ENCODE peak calls at places on chromosomes 6 and 20, in eight cellular contexts. One of them, this sample, is unnamed. For H3K4me1, the result is how much of the 10 kb centered on the place peaks cover.

GRCh38 chr20:9200196-9200595 is 131.3 kb downstream of the PLCB4 start:
- ATAC-seq in GM23338: no peak
- ATAC-seq in Panc1: no peak
- ATAC-seq in HCT116: peak
- ATAC-seq in HepG2: no peak
- ATAC-seq in K562: no peak
- ATAC-seq in GM12878: no peak
- ATAC-seq in upper lobe of left lung: no peak
- ATAC-seq in this sample: no peak

GRCh38 chr20:59742351-59743095 is 138.2 kb downstream of the PHACTR3 start:
- ATAC-seq in HepG2: no peak
- ATAC-seq in HCT116: no peak
- ATAC-seq in GM12878: no peak
- ATAC-seq in upper lobe of left lung: no peak
- ATAC-seq in K562: no peak
- ATAC-seq in GM23338: no peak
- ATAC-seq in Panc1: no peak
- ATAC-seq in this sample: no peak

GRCh38 chr20:62387219-62387913 is 463 bp downstream of the RPS21 start:
- ATAC-seq in Panc1: peak
- ATAC-seq in HCT116: peak
- ATAC-seq in upper lobe of left lung: no peak
- ATAC-seq in GM12878: no peak
- ATAC-seq in HepG2: no peak
- ATAC-seq in K562: no peak
- ATAC-seq in GM23338: no peak
- ATAC-seq in this sample: no peak

GRCh38 chr6:32092760-32093497 is 16.2 kb downstream of the TNXB start:
- ATAC-seq in Panc1: no peak
- ATAC-seq in GM12878: no peak
- ATAC-seq in HCT116: no peak
- ATAC-seq in HepG2: no peak
- ATAC-seq in upper lobe of left lung: peak
- ATAC-seq in K562: no peak
- ATAC-seq in GM23338: no peak
- ATAC-seq in this sample: peak

GRCh38 chr20:58616411-58616810 is 34.7 kb upstream of the STX16 start:
- ATAC-seq in K562: no peak
- ATAC-seq in upper lobe of left lung: no peak
- ATAC-seq in HepG2: no peak
- ATAC-seq in GM23338: no peak
- ATAC-seq in HCT116: no peak
- ATAC-seq in GM12878: no peak
- ATAC-seq in Panc1: no peak
- ATAC-seq in this sample: no peak

GRCh38 chr20:44171775-44172571 is 15.0 kb downstream of the JPH2 start:
- ATAC-seq in upper lobe of left lung: no peak
- ATAC-seq in Panc1: peak
- ATAC-seq in HCT116: no peak
- ATAC-seq in K562: no peak
- ATAC-seq in GM23338: no peak
- ATAC-seq in GM12878: no peak
- ATAC-seq in HepG2: no peak
- ATAC-seq in this sample: no peak

GRCh38 chr20:13816757-13817156 is 31.9 kb downstream of the NDUFAF5 start:
- ATAC-seq in HCT116: no peak
- ATAC-seq in K562: no peak
- ATAC-seq in Panc1: no peak
- ATAC-seq in GM12878: no peak
- ATAC-seq in upper lobe of left lung: no peak
- ATAC-seq in GM23338: no peak
- ATAC-seq in HepG2: no peak
- ATAC-seq in this sample: no peak

GRCh38 chr20:23074052-23074451 is 12.1 kb downstream of the CD93 start:
- ATAC-seq in HCT116: peak
- ATAC-seq in Panc1: no peak
- ATAC-seq in upper lobe of left lung: no peak
- ATAC-seq in HepG2: no peak
- ATAC-seq in K562: no peak
- ATAC-seq in GM23338: no peak
- ATAC-seq in GM12878: no peak
- ATAC-seq in this sample: no peak

GRCh38 chr20:17538517-17539170 is 7.5 kb upstream of the BFSP1 start:
- ATAC-seq in GM12878: peak
- ATAC-seq in Panc1: no peak
- ATAC-seq in HCT116: peak
- ATAC-seq in HepG2: no peak
- ATAC-seq in GM23338: no peak
- ATAC-seq in upper lobe of left lung: no peak
- ATAC-seq in K562: no peak
- ATAC-seq in this sample: no peak

GRCh38 chr6:143962644-143962929 is 45.5 kb downstream of the PLAGL1 start:
- ATAC-seq in HCT116: no peak
- ATAC-seq in Panc1: no peak
- ATAC-seq in HepG2: no peak
- ATAC-seq in GM12878: no peak
- ATAC-seq in upper lobe of left lung: peak
- ATAC-seq in GM23338: peak
- ATAC-seq in K562: no peak
- ATAC-seq in this sample: peak

GRCh38 chr20:38091447-38092216 is 58.1 kb downstream of the RPRD1B start:
- ATAC-seq in upper lobe of left lung: no peak
- ATAC-seq in Panc1: no peak
- ATAC-seq in GM23338: no peak
- ATAC-seq in HCT116: no peak
- ATAC-seq in GM12878: peak
- ATAC-seq in HepG2: no peak
- ATAC-seq in K562: peak
- ATAC-seq in this sample: peak

GRCh38 chr20:32201296-32201976 is 6.1 kb downstream of the PLAGL2 start:
- ATAC-seq in Panc1: no peak
- ATAC-seq in HepG2: no peak
- ATAC-seq in GM12878: no peak
- ATAC-seq in upper lobe of left lung: no peak
- ATAC-seq in GM23338: no peak
- ATAC-seq in K562: no peak
- ATAC-seq in HCT116: no peak
- ATAC-seq in this sample: no peak

GRCh38 chr6:44401138-44401537 is 13.6 kb downstream of the CDC5L start:
- ATAC-seq in HepG2: no peak
- ATAC-seq in GM12878: no peak
- ATAC-seq in GM23338: no peak
- ATAC-seq in HCT116: no peak
- ATAC-seq in upper lobe of left lung: peak
- ATAC-seq in Panc1: no peak
- ATAC-seq in K562: no peak
- ATAC-seq in this sample: no peak

GRCh38 chr6:2658788-2659187 is 91.9 kb downstream of the MYLK4 start:
- ATAC-seq in Panc1: no peak
- ATAC-seq in GM23338: no peak
- ATAC-seq in K562: no peak
- ATAC-seq in HepG2: peak
- ATAC-seq in upper lobe of left lung: peak
- ATAC-seq in HCT116: peak
- ATAC-seq in GM12878: peak
- ATAC-seq in this sample: no peak

GRCh38 chr6:93235775-93236174 is 183.6 kb downstream of the EPHA7 start:
- ATAC-seq in HCT116: no peak
- ATAC-seq in Panc1: no peak
- ATAC-seq in GM12878: no peak
- ATAC-seq in K562: no peak
- ATAC-seq in HepG2: no peak
- ATAC-seq in GM23338: no peak
- ATAC-seq in upper lobe of left lung: no peak
- ATAC-seq in this sample: no peak

GRCh38 chr6:134523903-134524302 is 206.0 kb upstream of the SGK1 start:
- ATAC-seq in upper lobe of left lung: no peak
- ATAC-seq in Panc1: no peak
- ATAC-seq in K562: no peak
- ATAC-seq in HepG2: no peak
- ATAC-seq in HCT116: no peak
- ATAC-seq in GM23338: no peak
- ATAC-seq in GM12878: no peak
- ATAC-seq in this sample: no peak
- TF ChIP-seq POLR2AphosphoS5 in upper lobe of left lung: no peak
- TF ChIP-seq POLR2AphosphoS5 in Panc1: no peak
- TF ChIP-seq POLR2AphosphoS5 in K562: no peak
- TF ChIP-seq POLR2AphosphoS5 in HepG2: no peak
- TF ChIP-seq POLR2AphosphoS5 in HCT116: no peak
- TF ChIP-seq POLR2AphosphoS5 in GM23338: no peak
- TF ChIP-seq POLR2AphosphoS5 in GM12878: no peak
- TF ChIP-seq POLR2AphosphoS5 in this sample: no peak

DNA sequence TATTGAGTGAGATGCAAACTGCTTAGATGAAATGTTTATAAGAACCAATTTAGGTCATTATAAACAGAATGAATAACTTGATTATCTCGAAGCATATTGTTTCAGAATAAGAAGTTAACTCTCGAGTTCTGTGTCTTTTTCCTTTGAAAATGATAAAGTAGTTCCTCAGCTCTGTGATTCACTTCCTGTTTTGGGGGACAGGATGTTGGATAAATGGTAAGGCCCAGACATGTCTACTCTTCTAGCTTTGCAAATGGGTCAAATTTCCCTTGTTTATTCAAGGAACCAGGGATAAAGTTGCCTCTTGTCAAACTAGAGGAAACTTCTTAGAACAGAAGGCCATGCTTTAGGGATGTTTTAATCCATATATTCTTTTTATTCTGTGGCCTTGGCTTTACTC is 246.9 kb downstream of the SOX4 start:
- ATAC-seq in Panc1: no peak
- ATAC-seq in HepG2: no peak
- ATAC-seq in upper lobe of left lung: no peak
- ATAC-seq in GM23338: no peak
- ATAC-seq in GM12878: no peak
- ATAC-seq in K562: no peak
- ATAC-seq in HCT116: no peak
- ATAC-seq in this sample: no peak
- H3K27ac ChIP-seq in Panc1: no peak
- H3K27ac ChIP-seq in HepG2: no peak
- H3K27ac ChIP-seq in upper lobe of left lung: no peak
- H3K27ac ChIP-seq in GM23338: no peak
- H3K27ac ChIP-seq in GM12878: no peak
- H3K27ac ChIP-seq in K562: no peak
- H3K27ac ChIP-seq in HCT116: no peak
- H3K27ac ChIP-seq in this sample: no peak

GRCh38 chr6:130119211-130119610 is 100.8 kb downstream of the L3MBTL3 start:
- ATAC-seq in GM23338: no peak
- ATAC-seq in GM12878: no peak
- ATAC-seq in upper lobe of left lung: no peak
- ATAC-seq in HCT116: no peak
- ATAC-seq in K562: no peak
- ATAC-seq in Panc1: no peak
- ATAC-seq in HepG2: no peak
- ATAC-seq in this sample: no peak

GRCh38 chr6:130120731-130121130 is 102.0 kb downstream of the SAMD3 start:
- ATAC-seq in GM12878: peak
- ATAC-seq in HCT116: no peak
- ATAC-seq in Panc1: no peak
- ATAC-seq in upper lobe of left lung: no peak
- ATAC-seq in K562: no peak
- ATAC-seq in HepG2: no peak
- ATAC-seq in GM23338: no peak
- ATAC-seq in this sample: no peak

GRCh38 chr6:130115036-130115435 is 96.7 kb downstream of the L3MBTL3 start:
- ATAC-seq in GM23338: no peak
- ATAC-seq in Panc1: no peak
- ATAC-seq in GM12878: peak
- ATAC-seq in HepG2: no peak
- ATAC-seq in HCT116: no peak
- ATAC-seq in K562: no peak
- ATAC-seq in upper lobe of left lung: no peak
- ATAC-seq in this sample: no peak

GRCh38 chr6:130118236-130118635 is 99.9 kb downstream of the L3MBTL3 start:
- ATAC-seq in upper lobe of left lung: no peak
- ATAC-seq in GM23338: no peak
- ATAC-seq in Panc1: no peak
- ATAC-seq in K562: no peak
- ATAC-seq in HepG2: no peak
- ATAC-seq in HCT116: no peak
- ATAC-seq in GM12878: peak
- ATAC-seq in this sample: no peak

DNA sequence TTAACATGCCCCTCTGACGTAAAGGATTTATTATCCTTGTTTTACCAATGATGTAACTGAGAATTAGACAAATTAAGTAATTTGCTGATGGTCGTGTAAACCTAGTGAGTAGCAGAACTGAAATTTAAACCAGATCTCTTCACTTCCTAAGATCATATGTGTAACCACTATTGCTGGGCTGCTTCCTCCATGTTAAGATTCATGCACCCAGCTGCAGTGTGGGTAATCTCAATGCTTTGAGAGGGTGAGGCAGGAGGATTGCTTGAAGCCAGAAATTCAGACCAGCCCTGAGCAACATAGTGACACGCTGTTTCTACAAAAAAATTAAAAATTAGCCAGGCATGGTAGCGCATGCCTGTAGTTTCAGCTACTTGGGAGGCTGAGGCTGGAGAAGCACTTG is 97.9 kb downstream of the L3MBTL3 start:
- ATAC-seq in HCT116: no peak
- ATAC-seq in GM23338: no peak
- ATAC-seq in GM12878: peak
- ATAC-seq in HepG2: no peak
- ATAC-seq in Panc1: no peak
- ATAC-seq in upper lobe of left lung: no peak
- ATAC-seq in K562: no peak
- ATAC-seq in this sample: no peak
- H3K4me1 ChIP-seq in HCT116: under half
- H3K4me1 ChIP-seq in GM23338: under half
- H3K4me1 ChIP-seq in GM12878: under half
- H3K4me1 ChIP-seq in HepG2: under half
- H3K4me1 ChIP-seq in Panc1: under half
- H3K4me1 ChIP-seq in upper lobe of left lung: under half
- H3K4me1 ChIP-seq in K562: under half
- H3K4me1 ChIP-seq in this sample: under half

GRCh38 chr6:19602614-19603013 is 234.6 kb upstream of the ID4 start:
- ATAC-seq in upper lobe of left lung: no peak
- ATAC-seq in HepG2: no peak
- ATAC-seq in GM23338: no peak
- ATAC-seq in GM12878: no peak
- ATAC-seq in Panc1: no peak
- ATAC-seq in K562: no peak
- ATAC-seq in HCT116: no peak
- ATAC-seq in this sample: no peak

GRCh38 chr6:19603716-19604115 is 233.5 kb upstream of the ID4 start:
- ATAC-seq in GM23338: no peak
- ATAC-seq in upper lobe of left lung: peak
- ATAC-seq in GM12878: no peak
- ATAC-seq in K562: no peak
- ATAC-seq in HCT116: no peak
- ATAC-seq in Panc1: no peak
- ATAC-seq in HepG2: no peak
- ATAC-seq in this sample: no peak

GRCh38 chr6:19597809-19598320 is 239.3 kb upstream of the ID4 start:
- ATAC-seq in K562: no peak
- ATAC-seq in GM12878: no peak
- ATAC-seq in HepG2: no peak
- ATAC-seq in HCT116: no peak
- ATAC-seq in GM23338: no peak
- ATAC-seq in upper lobe of left lung: no peak
- ATAC-seq in Panc1: no peak
- ATAC-seq in this sample: no peak

GRCh38 chr6:19605624-19606023 is 231.5 kb upstream of the ID4 start:
- ATAC-seq in Panc1: no peak
- ATAC-seq in K562: no peak
- ATAC-seq in GM12878: no peak
- ATAC-seq in HCT116: no peak
- ATAC-seq in HepG2: no peak
- ATAC-seq in GM23338: no peak
- ATAC-seq in upper lobe of left lung: no peak
- ATAC-seq in this sample: no peak

GRCh38 chr6:19599813-19600464 is 237.2 kb upstream of the ID4 start:
- ATAC-seq in K562: no peak
- ATAC-seq in upper lobe of left lung: no peak
- ATAC-seq in HCT116: no peak
- ATAC-seq in GM12878: no peak
- ATAC-seq in Panc1: no peak
- ATAC-seq in HepG2: no peak
- ATAC-seq in GM23338: no peak
- ATAC-seq in this sample: no peak
- TF ChIP-seq POLR2AphosphoS5 in K562: no peak
- TF ChIP-seq POLR2AphosphoS5 in upper lobe of left lung: no peak
- TF ChIP-seq POLR2AphosphoS5 in HCT116: no peak
- TF ChIP-seq POLR2AphosphoS5 in GM12878: no peak
- TF ChIP-seq POLR2AphosphoS5 in Panc1: no peak
- TF ChIP-seq POLR2AphosphoS5 in HepG2: no peak
- TF ChIP-seq POLR2AphosphoS5 in GM23338: no peak
- TF ChIP-seq POLR2AphosphoS5 in this sample: no peak